ENCODE peak calls at places on chromosomes 11 and 22, in six cellular contexts. One of them, this sample, is unnamed. For H3K4me1, the result is how much of the 10 kb centered on the place peaks cover.

GRCh38 chr11:122071680-122072321 is 44.2 kb downstream of the BLID start:
- DNase-seq in IMR-90: no peak
- DNase-seq in Karpas-422: no peak
- DNase-seq in endothelial cell of umbilical vein: no peak
- DNase-seq in HCT116: no peak
- DNase-seq in mammary epithelial cell: no peak
- DNase-seq in this sample: no peak

GRCh38 chr11:69123593-69124545 is 31.9 kb upstream of the SMIM38 start:
- DNase-seq in IMR-90: no peak
- DNase-seq in Karpas-422: no peak
- DNase-seq in endothelial cell of umbilical vein: no peak
- DNase-seq in HCT116: no peak
- DNase-seq in mammary epithelial cell: no peak
- DNase-seq in this sample: no peak

GRCh38 chr11:4511267-4511666 is 28.8 kb downstream of the OR52K1 start:
- DNase-seq in IMR-90: no peak
- DNase-seq in Karpas-422: no peak
- DNase-seq in endothelial cell of umbilical vein: no peak
- DNase-seq in HCT116: no peak
- DNase-seq in mammary epithelial cell: no peak
- DNase-seq in this sample: no peak

GRCh38 chr22:45157907-45158306 is 5.8 kb upstream of the NUP50 start:
- DNase-seq in IMR-90: no peak
- DNase-seq in Karpas-422: no peak
- DNase-seq in endothelial cell of umbilical vein: no peak
- DNase-seq in HCT116: no peak
- DNase-seq in mammary epithelial cell: no peak
- DNase-seq in this sample: no peak

GRCh38 chr11:71188886-71189767 is 63.2 kb downstream of the SHANK2 start:
- DNase-seq in IMR-90: no peak
- DNase-seq in Karpas-422: no peak
- DNase-seq in endothelial cell of umbilical vein: no peak
- DNase-seq in HCT116: no peak
- DNase-seq in mammary epithelial cell: no peak
- DNase-seq in this sample: no peak

GRCh38 chr22:25960375-25960774 is 208.9 kb upstream of the SEZ6L start:
- DNase-seq in IMR-90: no peak
- DNase-seq in Karpas-422: peak
- DNase-seq in endothelial cell of umbilical vein: no peak
- DNase-seq in HCT116: no peak
- DNase-seq in mammary epithelial cell: no peak
- DNase-seq in this sample: no peak

GRCh38 chr11:57336111-57336666 is 497 bp upstream of the SSRP1 start:
- DNase-seq in IMR-90: no peak
- DNase-seq in Karpas-422: no peak
- DNase-seq in endothelial cell of umbilical vein: no peak
- DNase-seq in HCT116: no peak
- DNase-seq in mammary epithelial cell: no peak
- DNase-seq in this sample: no peak

GRCh38 chr11:86888164-86888977 is 66.8 kb downstream of the FZD4 start:
- DNase-seq in IMR-90: peak
- DNase-seq in Karpas-422: no peak
- DNase-seq in endothelial cell of umbilical vein: no peak
- DNase-seq in HCT116: no peak
- DNase-seq in mammary epithelial cell: no peak
- DNase-seq in this sample: no peak

GRCh38 chr11:34209809-34210208 is 104.4 kb downstream of the NAT10 start:
- DNase-seq in IMR-90: no peak
- DNase-seq in Karpas-422: no peak
- DNase-seq in endothelial cell of umbilical vein: no peak
- DNase-seq in HCT116: no peak
- DNase-seq in mammary epithelial cell: no peak
- DNase-seq in this sample: no peak

GRCh38 chr22:44663256-44663999 is 38.6 kb upstream of the PRR5 start:
- DNase-seq in IMR-90: no peak
- DNase-seq in Karpas-422: no peak
- DNase-seq in endothelial cell of umbilical vein: no peak
- DNase-seq in HCT116: no peak
- DNase-seq in mammary epithelial cell: no peak
- DNase-seq in this sample: no peak

GRCh38 chr11:131899954-131900580 is 529.7 kb downstream of the NTM start:
- DNase-seq in IMR-90: no peak
- DNase-seq in Karpas-422: no peak
- DNase-seq in endothelial cell of umbilical vein: no peak
- DNase-seq in HCT116: no peak
- DNase-seq in mammary epithelial cell: no peak
- DNase-seq in this sample: no peak

GRCh38 chr11:73393011-73393380 is 16.8 kb downstream of the RELT start:
- DNase-seq in IMR-90: no peak
- DNase-seq in Karpas-422: no peak
- DNase-seq in endothelial cell of umbilical vein: peak
- DNase-seq in HCT116: no peak
- DNase-seq in mammary epithelial cell: no peak
- DNase-seq in this sample: no peak

GRCh38 chr11:77981346-77981947 is 13.0 kb downstream of the INTS4 start:
- DNase-seq in IMR-90: no peak
- DNase-seq in Karpas-422: no peak
- DNase-seq in endothelial cell of umbilical vein: no peak
- DNase-seq in HCT116: no peak
- DNase-seq in mammary epithelial cell: no peak
- DNase-seq in this sample: no peak

DNA sequence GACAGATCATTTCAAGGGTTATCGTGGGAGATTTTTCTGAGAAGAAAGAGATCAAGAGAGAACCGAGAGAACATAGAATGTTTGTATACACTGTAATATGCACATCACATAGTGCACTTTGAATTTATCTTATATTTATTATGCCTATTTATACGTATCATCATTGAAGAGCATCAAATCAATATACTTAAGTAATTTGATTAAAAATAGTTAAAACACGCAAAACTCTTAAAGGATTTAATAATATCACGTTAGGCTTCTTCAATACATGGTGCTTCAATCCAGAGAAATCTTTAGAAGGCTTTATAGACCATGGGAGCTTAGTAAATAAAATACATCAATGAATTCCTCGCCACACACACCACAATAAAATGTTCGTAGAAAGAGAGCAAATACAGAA is 139.5 kb upstream of the C11orf58 start:
- DNase-seq in IMR-90: no peak
- DNase-seq in Karpas-422: no peak
- DNase-seq in endothelial cell of umbilical vein: no peak
- DNase-seq in HCT116: no peak
- DNase-seq in mammary epithelial cell: no peak
- DNase-seq in this sample: no peak
- H3K4me3 ChIP-seq in IMR-90: no peak
- H3K4me3 ChIP-seq in Karpas-422: no peak
- H3K4me3 ChIP-seq in endothelial cell of umbilical vein: no peak
- H3K4me3 ChIP-seq in HCT116: no peak
- H3K4me3 ChIP-seq in mammary epithelial cell: no peak
- H3K4me3 ChIP-seq in this sample: no peak

GRCh38 chr22:46792061-46792796 is 29.8 kb downstream of the TBC1D22A start:
- DNase-seq in IMR-90: no peak
- DNase-seq in Karpas-422: no peak
- DNase-seq in endothelial cell of umbilical vein: peak
- DNase-seq in HCT116: no peak
- DNase-seq in mammary epithelial cell: no peak
- DNase-seq in this sample: no peak

GRCh38 chr22:46792841-46793261 is 30.4 kb downstream of the TBC1D22A start:
- DNase-seq in IMR-90: no peak
- DNase-seq in Karpas-422: no peak
- DNase-seq in endothelial cell of umbilical vein: no peak
- DNase-seq in HCT116: no peak
- DNase-seq in mammary epithelial cell: no peak
- DNase-seq in this sample: no peak

GRCh38 chr22:46791201-46791731 is 28.8 kb downstream of the TBC1D22A start:
- DNase-seq in IMR-90: peak
- DNase-seq in Karpas-422: peak
- DNase-seq in endothelial cell of umbilical vein: peak
- DNase-seq in HCT116: no peak
- DNase-seq in mammary epithelial cell: no peak
- DNase-seq in this sample: no peak

GRCh38 chr22:46788426-46789168 is 26.1 kb downstream of the TBC1D22A start:
- DNase-seq in IMR-90: no peak
- DNase-seq in Karpas-422: no peak
- DNase-seq in endothelial cell of umbilical vein: no peak
- DNase-seq in HCT116: no peak
- DNase-seq in mammary epithelial cell: no peak
- DNase-seq in this sample: no peak

DNA sequence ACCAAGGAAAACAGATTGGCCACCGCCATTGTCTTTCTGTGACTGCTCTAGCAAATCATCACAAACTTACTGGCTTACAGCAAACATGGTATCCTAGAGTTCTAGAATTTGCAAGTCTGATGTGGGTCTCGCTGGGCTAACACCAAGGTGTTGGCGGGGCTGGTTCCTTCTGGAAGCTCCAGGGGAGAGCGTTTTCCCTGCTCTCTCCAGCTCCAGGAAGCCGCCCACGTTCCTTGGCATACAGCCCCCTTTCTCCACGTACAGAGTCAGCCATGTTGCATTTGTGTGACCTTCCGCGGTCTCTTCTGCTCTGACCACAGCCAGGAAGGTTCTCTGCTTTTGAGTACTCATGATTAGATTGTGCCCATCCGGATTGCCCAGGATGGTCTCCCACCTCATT is 27.5 kb downstream of the TBC1D22A start:
- DNase-seq in IMR-90: no peak
- DNase-seq in Karpas-422: no peak
- DNase-seq in endothelial cell of umbilical vein: no peak
- DNase-seq in HCT116: no peak
- DNase-seq in mammary epithelial cell: no peak
- DNase-seq in this sample: no peak
- H3K4me2 ChIP-seq in IMR-90: no peak
- H3K4me2 ChIP-seq in Karpas-422: no peak
- H3K4me2 ChIP-seq in endothelial cell of umbilical vein: no peak
- H3K4me2 ChIP-seq in HCT116: no peak
- H3K4me2 ChIP-seq in mammary epithelial cell: no peak
- H3K4me2 ChIP-seq in this sample: no peak

DNA sequence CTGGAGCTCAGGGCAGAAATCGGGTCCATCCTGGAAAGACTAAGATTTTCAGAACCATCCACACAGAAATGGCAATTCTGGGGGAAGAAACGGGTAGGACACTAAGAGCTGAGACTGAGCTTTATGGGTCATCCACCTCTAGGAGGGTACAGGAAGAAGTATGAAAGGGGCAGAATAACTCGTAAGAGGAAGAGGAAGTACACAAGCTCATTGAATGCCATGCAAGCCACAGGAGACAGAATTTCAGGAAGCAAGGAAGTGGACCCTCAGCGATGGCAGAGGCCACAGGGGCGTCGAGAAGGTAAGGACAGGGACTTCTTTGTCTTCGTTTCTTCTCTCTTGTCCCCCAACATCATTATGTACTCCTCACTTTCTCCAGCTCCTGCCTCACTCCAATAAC is 169.6 kb downstream of the MAML2 start:
- DNase-seq in IMR-90: no peak
- DNase-seq in Karpas-422: no peak
- DNase-seq in endothelial cell of umbilical vein: no peak
- DNase-seq in HCT116: no peak
- DNase-seq in mammary epithelial cell: no peak
- DNase-seq in this sample: no peak
- H3K4me1 ChIP-seq in IMR-90: under half
- H3K4me1 ChIP-seq in Karpas-422: under half
- H3K4me1 ChIP-seq in endothelial cell of umbilical vein: under half
- H3K4me1 ChIP-seq in HCT116: under half
- H3K4me1 ChIP-seq in mammary epithelial cell: under half
- H3K4me1 ChIP-seq in this sample: under half

DNA sequence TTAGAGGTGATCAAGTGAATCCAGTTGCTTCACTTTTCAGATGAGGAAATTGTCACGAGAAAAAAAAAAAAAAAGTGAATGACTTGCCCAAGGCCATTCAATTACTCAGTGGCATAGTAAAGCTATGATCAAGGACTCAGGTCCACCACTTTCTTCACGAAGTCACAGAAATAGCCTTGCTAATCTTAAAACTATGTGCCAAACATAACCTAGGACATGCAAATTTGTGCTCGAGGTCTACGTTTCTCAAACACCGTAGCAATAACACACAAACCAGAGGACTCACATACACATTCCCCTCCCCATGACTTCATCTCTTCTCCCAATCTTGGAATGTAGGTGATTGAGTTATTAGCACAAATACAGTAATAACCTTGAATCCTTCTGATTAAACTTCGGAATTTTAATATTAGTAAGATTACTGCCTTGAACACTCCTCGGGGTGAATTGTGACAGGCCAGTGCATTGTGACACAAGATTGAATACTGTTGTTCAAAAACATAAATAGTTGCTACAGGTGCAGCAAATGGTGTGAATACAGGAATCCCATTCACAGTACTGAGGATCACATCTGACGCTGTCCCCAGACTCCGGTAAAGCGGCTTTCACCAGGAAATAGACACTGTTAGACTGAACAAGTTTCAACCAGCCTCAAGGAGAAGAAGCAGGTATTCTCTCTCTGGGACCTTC is 3.8 kb downstream of the LGR4 start:
- DNase-seq in IMR-90: peak
- DNase-seq in Karpas-422: no peak
- DNase-seq in endothelial cell of umbilical vein: no peak
- DNase-seq in HCT116: no peak
- DNase-seq in mammary epithelial cell: peak
- DNase-seq in this sample: peak
- H3K4me3 ChIP-seq in IMR-90: no peak
- H3K4me3 ChIP-seq in Karpas-422: no peak
- H3K4me3 ChIP-seq in endothelial cell of umbilical vein: no peak
- H3K4me3 ChIP-seq in HCT116: no peak
- H3K4me3 ChIP-seq in mammary epithelial cell: peak
- H3K4me3 ChIP-seq in this sample: peak

DNA sequence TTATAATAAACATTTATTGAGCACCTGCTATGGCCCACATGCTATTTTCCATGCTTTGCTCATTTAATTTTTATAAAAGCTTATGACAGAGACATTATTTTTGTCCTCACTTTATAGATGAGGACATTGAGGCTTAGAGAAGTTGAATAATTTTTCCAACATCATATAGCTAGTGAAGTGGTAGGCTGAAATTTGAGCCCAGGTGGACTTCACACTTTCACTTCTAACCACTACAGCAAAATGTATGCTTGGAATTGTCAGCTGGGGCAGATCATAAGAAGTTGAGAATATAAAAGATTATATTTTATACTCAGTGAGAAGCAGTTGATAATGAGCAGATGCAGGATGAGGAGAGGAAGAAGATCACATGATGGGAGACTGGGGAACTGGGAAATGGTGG is 146.1 kb downstream of the LDLRAD3 start:
- DNase-seq in IMR-90: no peak
- DNase-seq in Karpas-422: no peak
- DNase-seq in endothelial cell of umbilical vein: no peak
- DNase-seq in HCT116: no peak
- DNase-seq in mammary epithelial cell: no peak
- DNase-seq in this sample: no peak
- H3K4me2 ChIP-seq in IMR-90: no peak
- H3K4me2 ChIP-seq in Karpas-422: no peak
- H3K4me2 ChIP-seq in endothelial cell of umbilical vein: no peak
- H3K4me2 ChIP-seq in HCT116: no peak
- H3K4me2 ChIP-seq in mammary epithelial cell: no peak
- H3K4me2 ChIP-seq in this sample: no peak